ENCODE peak calls at places on chromosomes 12 and 14, in five cellular contexts. One of them, this sample, is unnamed.

GRCh38 chr14:101709962-101710891 is 51.3 kb upstream of the PPP2R5C start:
- DNase-seq in colonic mucosa: peak
- DNase-seq in T follicular helper cell: no peak
- DNase-seq in activated CD4-positive, CD25-positive, alpha-beta regulatory T cell treated with anti-CD3 and anti-CD28 coated beads, Interleukin-2, amount 50 U/mL, for 16 hours: no peak
- DNase-seq in psoas muscle: no peak
- DNase-seq in this sample: no peak

GRCh38 chr12:54925319-54925718 is 59.2 kb downstream of the TESPA1 start:
- DNase-seq in psoas muscle: no peak
- DNase-seq in T follicular helper cell: no peak
- DNase-seq in activated CD4-positive, CD25-positive, alpha-beta regulatory T cell treated with anti-CD3 and anti-CD28 coated beads, Interleukin-2, amount 50 U/mL, for 16 hours: no peak
- DNase-seq in colonic mucosa: no peak
- DNase-seq in this sample: no peak

GRCh38 chr14:99203801-99204200 is 68.2 kb downstream of the BCL11B start:
- DNase-seq in psoas muscle: no peak
- DNase-seq in activated CD4-positive, CD25-positive, alpha-beta regulatory T cell treated with anti-CD3 and anti-CD28 coated beads, Interleukin-2, amount 50 U/mL, for 16 hours: no peak
- DNase-seq in colonic mucosa: no peak
- DNase-seq in T follicular helper cell: no peak
- DNase-seq in this sample: no peak

GRCh38 chr12:13790317-13790716 is 191.1 kb downstream of the GRIN2B start:
- DNase-seq in colonic mucosa: no peak
- DNase-seq in activated CD4-positive, CD25-positive, alpha-beta regulatory T cell treated with anti-CD3 and anti-CD28 coated beads, Interleukin-2, amount 50 U/mL, for 16 hours: no peak
- DNase-seq in psoas muscle: no peak
- DNase-seq in T follicular helper cell: no peak
- DNase-seq in this sample: no peak

GRCh38 chr12:122951979-122952892 is 14.0 kb downstream of the ABCB9 start:
- DNase-seq in T follicular helper cell: peak
- DNase-seq in activated CD4-positive, CD25-positive, alpha-beta regulatory T cell treated with anti-CD3 and anti-CD28 coated beads, Interleukin-2, amount 50 U/mL, for 16 hours: peak
- DNase-seq in colonic mucosa: peak
- DNase-seq in psoas muscle: peak
- DNase-seq in this sample: peak

GRCh38 chr12:88300931-88301330 is 158.8 kb downstream of the TMTC3 start:
- DNase-seq in colonic mucosa: no peak
- DNase-seq in psoas muscle: no peak
- DNase-seq in T follicular helper cell: no peak
- DNase-seq in activated CD4-positive, CD25-positive, alpha-beta regulatory T cell treated with anti-CD3 and anti-CD28 coated beads, Interleukin-2, amount 50 U/mL, for 16 hours: no peak
- DNase-seq in this sample: no peak

GRCh38 chr12:51915003-51915625 is 7.8 kb downstream of the ACVRL1 start:
- DNase-seq in colonic mucosa: no peak
- DNase-seq in activated CD4-positive, CD25-positive, alpha-beta regulatory T cell treated with anti-CD3 and anti-CD28 coated beads, Interleukin-2, amount 50 U/mL, for 16 hours: no peak
- DNase-seq in T follicular helper cell: no peak
- DNase-seq in psoas muscle: no peak
- DNase-seq in this sample: no peak

GRCh38 chr12:113762849-113763816 is 203.0 kb downstream of the RBM19 start:
- DNase-seq in psoas muscle: no peak
- DNase-seq in T follicular helper cell: no peak
- DNase-seq in colonic mucosa: no peak
- DNase-seq in activated CD4-positive, CD25-positive, alpha-beta regulatory T cell treated with anti-CD3 and anti-CD28 coated beads, Interleukin-2, amount 50 U/mL, for 16 hours: no peak
- DNase-seq in this sample: no peak

GRCh38 chr12:55824726-55825125 is 4.7 kb downstream of the DNAJC14 start:
- DNase-seq in psoas muscle: no peak
- DNase-seq in colonic mucosa: no peak
- DNase-seq in T follicular helper cell: no peak
- DNase-seq in activated CD4-positive, CD25-positive, alpha-beta regulatory T cell treated with anti-CD3 and anti-CD28 coated beads, Interleukin-2, amount 50 U/mL, for 16 hours: no peak
- DNase-seq in this sample: no peak